ENCODE peak calls at places on chromosome 13, in nine cellular contexts. W, F, K, D, Y, Q, U, A and M are unnamed samples.

GRCh38 chr13:98142427-98143156 is at the start of gene FARP1:
- DNase-seq in W (peak), F (peak), K (peak), D (peak), Y (peak), Q (peak), U (no peak), A (peak), M (no peak)

GRCh38 chr13:32659736-32660135 is 73.5 kb downstream of the PDS5B start:
- DNase-seq in W (no peak), F (no peak), K (no peak), D (no peak), Y (no peak), Q (no peak), U (no peak), A (no peak), M (no peak)

GRCh38 chr13:63092461-63092860 is 1676.8 kb upstream of the PCDH20 start:
- DNase-seq in W (no peak), F (no peak), K (no peak), D (no peak), Y (no peak), Q (no peak), U (no peak), A (no peak), M (peak)

GRCh38 chr13:99323488-99323887 is 16.3 kb upstream of the GPR183 start:
- DNase-seq in W (no peak), F (no peak), K (no peak), D (no peak), Y (no peak), Q (no peak), U (no peak), A (no peak), M (no peak)

GRCh38 chr13:43786766-43787517 is at the start of gene ENOX1:
- DNase-seq in W (peak), F (peak), K (peak), D (peak), Y (no peak), Q (no peak), U (peak), A (peak), M (no peak)

GRCh38 chr13:33004454-33004853 is 11.8 kb upstream of the KL start:
- DNase-seq in W (peak), F (no peak), K (peak), D (peak), Y (no peak), Q (peak), U (no peak), A (peak), M (no peak)

GRCh38 chr13:35393886-35394285 is 82.6 kb downstream of the MAB21L1 start:
- DNase-seq in W (no peak), F (no peak), K (no peak), D (no peak), Y (no peak), Q (no peak), U (no peak), A (no peak), M (no peak)

GRCh38 chr13:36788276-36788675 is 30.7 kb upstream of the RFXAP start:
- DNase-seq in W (no peak), F (no peak), K (no peak), D (peak), Y (no peak), Q (no peak), U (no peak), A (no peak), M (no peak)

GRCh38 chr13:46392967-46393366 is 5.9 kb upstream of the RUBCNL start:
- DNase-seq in W (no peak), F (no peak), K (no peak), D (no peak), Y (no peak), Q (no peak), U (no peak), A (no peak), M (no peak)

GRCh38 chr13:38099751-38100150 is 230.2 kb upstream of the TRPC4 start:
- DNase-seq in W (no peak), F (no peak), K (no peak), D (no peak), Y (no peak), Q (no peak), U (no peak), A (no peak), M (no peak)

GRCh38 chr13:82688400-82688999 is 1193.8 kb downstream of the SLITRK1 start:
- DNase-seq in W (no peak), F (no peak), K (no peak), D (peak), Y (no peak), Q (no peak), U (no peak), A (no peak), M (no peak)

GRCh38 chr13:20391597-20392452 is 133.8 kb downstream of the CRYL1 start:
- DNase-seq in W (peak), F (peak), K (no peak), D (no peak), Y (no peak), Q (no peak), U (no peak), A (no peak), M (no peak)

GRCh38 chr13:90445179-90445578 is 902.3 kb upstream of the MIR17HG start:
- DNase-seq in W (no peak), F (peak), K (no peak), D (peak), Y (no peak), Q (peak), U (peak), A (no peak), M (peak)

GRCh38 chr13:113393226-113393571 is 29.3 kb upstream of the GRTP1 start:
- DNase-seq in W (peak), F (no peak), K (no peak), D (no peak), Y (no peak), Q (no peak), U (no peak), A (no peak), M (no peak)

GRCh38 chr13:24274452-24274971 is 34.9 kb upstream of the C1QTNF9 start:
- DNase-seq in W (peak), F (no peak), K (peak), D (peak), Y (no peak), Q (no peak), U (no peak), A (no peak), M (no peak)

GRCh38 chr13:34161829-34162544 is 344.0 kb downstream of the RFC3 start:
- DNase-seq in W (no peak), F (peak), K (no peak), D (peak), Y (peak), Q (no peak), U (peak), A (no peak), M (peak)

GRCh38 chr13:37681295-37682032 is 82.9 kb upstream of the POSTN start:
- DNase-seq in W (no peak), F (no peak), K (no peak), D (peak), Y (no peak), Q (no peak), U (peak), A (no peak), M (peak)

GRCh38 chr13:45623516-45624090 is 8.1 kb upstream of the ERICH6B start:
- DNase-seq in W (no peak), F (peak), K (no peak), D (peak), Y (peak), Q (no peak), U (no peak), A (no peak), M (no peak)

GRCh38 chr13:72198967-72199601 is 332.1 kb upstream of the DACH1 start:
- DNase-seq in W (no peak), F (no peak), K (no peak), D (no peak), Y (peak), Q (no peak), U (no peak), A (no peak), M (no peak)

GRCh38 chr13:110221331-110221730 is 85.6 kb downstream of the COL4A1 start:
- DNase-seq in W (no peak), F (no peak), K (no peak), D (peak), Y (no peak), Q (no peak), U (no peak), A (no peak), M (no peak)

GRCh38 chr13:36432106-36432544 is at the start of gene CCNA1:
- DNase-seq in W (peak), F (no peak), K (peak), D (no peak), Y (no peak), Q (no peak), U (no peak), A (peak), M (no peak)

GRCh38 chr13:90623318-90624011 is 724.0 kb upstream of the MIR17HG start:
- DNase-seq in W (no peak), F (no peak), K (no peak), D (no peak), Y (no peak), Q (no peak), U (no peak), A (no peak), M (no peak)

GRCh38 chr13:113273856-113274590 is 23.0 kb upstream of the LAMP1 start:
- DNase-seq in W (no peak), F (no peak), K (no peak), D (peak), Y (no peak), Q (no peak), U (peak), A (no peak), M (no peak)

GRCh38 chr13:24630851-24631341 is 49.3 kb upstream of the ATP12A start:
- DNase-seq in W (no peak), F (no peak), K (no peak), D (peak), Y (no peak), Q (no peak), U (peak), A (no peak), M (peak)

GRCh38 chr13:32538234-32538620 is 368 bp downstream of the N4BP2L2 start:
- DNase-seq in W (no peak), F (peak), K (no peak), D (peak), Y (peak), Q (peak), U (peak), A (no peak), M (peak)

GRCh38 chr13:76297331-76297730 is 588.9 kb downstream of the KCTD12 start:
- DNase-seq in W (no peak), F (no peak), K (no peak), D (no peak), Y (no peak), Q (no peak), U (no peak), A (no peak), M (no peak)

GRCh38 chr13:76474356-76474755 is 411.8 kb downstream of the KCTD12 start:
- DNase-seq in W (no peak), F (no peak), K (no peak), D (peak), Y (no peak), Q (no peak), U (no peak), A (no peak), M (no peak)

GRCh38 chr13:88074794-88075509 is 403.8 kb downstream of the SLITRK5 start:
- DNase-seq in W (no peak), F (no peak), K (no peak), D (peak), Y (no peak), Q (peak), U (no peak), A (peak), M (no peak)

GRCh38 chr13:49214917-49215376 is 5.2 kb upstream of the MLNR start:
- DNase-seq in W (peak), F (no peak), K (peak), D (no peak), Y (peak), Q (peak), U (no peak), A (no peak), M (no peak)

GRCh38 chr13:76991432-76991795 is 467 bp upstream of the CLN5 start:
- DNase-seq in W (no peak), F (no peak), K (peak), D (no peak), Y (no peak), Q (peak), U (no peak), A (no peak), M (no peak)

GRCh38 chr13:23414682-23415081 is 18.8 kb downstream of the SACS start:
- DNase-seq in W (no peak), F (no peak), K (no peak), D (no peak), Y (no peak), Q (no peak), U (no peak), A (no peak), M (no peak)

GRCh38 chr13:111343186-111343805 is 22.9 kb downstream of the TEX29 start:
- DNase-seq in W (no peak), F (no peak), K (no peak), D (no peak), Y (no peak), Q (no peak), U (no peak), A (no peak), M (no peak)

GRCh38 chr13:111345682-111346081 is 25.2 kb downstream of the TEX29 start:
- DNase-seq in W (no peak), F (no peak), K (no peak), D (no peak), Y (no peak), Q (no peak), U (no peak), A (no peak), M (no peak)

GRCh38 chr13:111342716-111343115 is 22.3 kb downstream of the TEX29 start:
- DNase-seq in W (no peak), F (no peak), K (no peak), D (no peak), Y (no peak), Q (no peak), U (no peak), A (no peak), M (no peak)

GRCh38 chr13:111346281-111346680 is 25.8 kb downstream of the TEX29 start:
- DNase-seq in W (no peak), F (no peak), K (no peak), D (no peak), Y (no peak), Q (no peak), U (no peak), A (no peak), M (no peak)

GRCh38 chr13:111344471-111345191 is 24.2 kb downstream of the TEX29 start:
- DNase-seq in W (no peak), F (no peak), K (no peak), D (peak), Y (peak), Q (no peak), U (peak), A (no peak), M (no peak)
- TF ChIP-seq CTCF in W (no peak), F (no peak), K (no peak), D (no peak), Y (peak), Q (no peak), U (peak), A (no peak), M (peak)

DNA sequence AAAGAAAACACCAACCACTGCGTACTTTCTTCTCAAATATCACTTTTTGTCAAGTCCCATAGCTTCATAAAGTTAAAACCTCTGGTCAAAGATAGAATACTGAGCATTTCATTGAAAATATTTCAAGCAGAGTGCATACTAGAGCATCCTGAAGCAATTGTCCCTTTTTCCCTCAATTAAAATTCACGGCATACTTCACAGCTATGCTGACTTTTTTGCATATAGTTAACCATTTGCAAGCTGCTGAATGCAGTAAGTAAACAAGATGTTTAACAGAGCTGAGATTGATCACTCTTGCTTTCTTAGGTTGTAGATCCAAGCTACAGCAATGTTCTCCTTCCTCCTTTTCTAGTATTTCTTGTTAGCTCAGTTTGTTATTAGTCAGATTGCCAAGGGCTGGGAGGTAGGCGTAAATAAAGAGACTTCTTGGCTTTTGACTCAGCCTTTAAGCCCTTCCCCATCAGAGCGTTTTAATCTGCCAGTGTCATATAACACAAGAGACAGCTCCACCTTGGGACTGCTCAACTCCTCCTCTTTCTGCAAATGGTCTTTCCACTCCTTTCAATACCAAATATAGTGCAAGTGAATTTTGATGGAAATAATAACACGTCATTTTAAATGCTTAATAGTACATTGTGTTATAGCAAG is at the start of gene SLITRK6:
- DNase-seq in W (no peak), F (peak), K (no peak), D (peak), Y (no peak), Q (peak), U (peak), A (no peak), M (peak)
- H3K4me3 ChIP-seq in W (no peak), F (peak), K (no peak), D (no peak), Y (no peak), Q (no peak), U (no peak), A (no peak), M (peak)

GRCh38 chr13:27339299-27339698 is 68.7 kb downstream of the RASL11A start:
- DNase-seq in W (no peak), F (peak), K (peak), D (peak), Y (peak), Q (no peak), U (peak), A (no peak), M (no peak)
- TF ChIP-seq CTCF in W (peak), F (peak), K (no peak), D (peak), Y (peak), Q (no peak), U (peak), A (no peak), M (peak)

DNA sequence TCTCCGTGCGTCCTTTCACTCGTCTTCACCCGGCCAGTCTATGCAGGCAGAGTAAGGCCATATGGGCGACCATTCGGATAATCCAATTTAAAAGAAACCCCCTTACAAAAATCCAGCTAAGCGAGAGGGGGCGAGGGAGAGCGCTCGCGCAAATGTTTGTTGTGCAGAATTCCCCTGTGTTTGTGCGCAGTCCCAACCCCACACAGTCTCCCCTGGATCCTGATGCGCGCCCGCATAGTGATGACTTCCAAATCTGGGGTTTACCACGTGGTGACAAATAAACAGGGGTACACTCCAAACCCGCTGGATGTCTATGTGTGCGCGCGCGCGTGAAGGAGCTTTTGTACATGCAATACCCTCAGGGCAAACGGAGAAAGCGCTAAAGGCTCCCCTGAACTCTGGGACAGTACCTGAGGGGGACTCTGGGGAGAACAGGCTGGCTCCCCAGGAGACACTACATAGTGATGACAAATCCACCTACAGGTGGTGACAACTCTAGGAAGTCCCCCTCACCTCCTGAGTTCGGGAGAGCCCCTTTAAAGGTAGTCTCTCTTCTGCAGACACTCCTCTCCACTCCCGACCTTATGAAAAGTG is 8.5 kb downstream of the SOX21 start:
- DNase-seq in W (no peak), F (no peak), K (no peak), D (no peak), Y (no peak), Q (no peak), U (no peak), A (no peak), M (no peak)
- H3K4me3 ChIP-seq in W (no peak), F (no peak), K (no peak), D (no peak), Y (no peak), Q (no peak), U (no peak), A (no peak), M (no peak)

DNA sequence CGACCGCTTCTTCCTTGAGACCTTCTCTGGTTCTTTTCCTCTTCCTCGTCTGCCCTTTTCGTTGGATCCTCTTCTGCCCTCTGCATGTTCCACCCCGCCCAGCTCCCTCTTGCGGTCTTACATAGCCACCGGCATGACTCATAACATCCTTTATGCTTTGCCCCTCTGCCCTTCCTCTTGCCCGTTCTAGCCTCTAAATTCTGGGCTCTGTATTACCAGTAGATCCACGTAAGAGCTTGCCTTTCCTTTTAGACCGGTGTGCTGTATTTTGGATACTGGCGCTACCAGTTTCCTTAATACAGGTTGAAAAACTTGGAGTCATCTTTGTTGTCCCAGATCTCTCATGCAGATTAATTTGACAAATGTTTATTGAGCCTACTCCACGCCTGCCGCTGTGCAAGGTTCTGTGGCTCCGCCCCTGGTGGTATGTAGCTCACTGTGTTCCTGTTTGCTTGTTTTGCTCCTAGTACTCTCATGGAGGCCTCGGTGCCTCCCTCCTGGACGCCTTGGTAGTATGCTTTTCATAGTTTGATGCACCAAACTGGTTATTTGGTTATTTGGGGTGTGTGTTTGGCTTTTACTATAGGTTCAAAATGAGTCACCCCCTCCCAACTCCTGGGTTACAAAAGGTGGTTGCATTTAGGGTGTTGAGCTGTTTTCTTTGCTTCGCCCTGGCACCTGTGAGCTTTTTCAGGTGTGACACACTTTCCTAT is 1.7 kb downstream of the GTF3A start:
- DNase-seq in W (peak), F (peak), K (peak), D (peak), Y (peak), Q (peak), U (peak), A (peak), M (peak)
- TF ChIP-seq CTCF in W (peak), F (peak), K (no peak), D (peak), Y (peak), Q (no peak), U (peak), A (peak), M (peak)